ENCODE peak calls at places on chromosomes 7 and 10, in five cellular contexts. One of them, this sample, is unnamed.

GRCh38 chr10:8418631-8419030 is 364.1 kb downstream of the GATA3 start:
- DNase-seq in fibroblast of pulmonary artery: peak
- DNase-seq in lower lobe of right lung: no peak
- DNase-seq in cardiac muscle cell: no peak
- DNase-seq in heart right ventricle: no peak
- DNase-seq in this sample: no peak

GRCh38 chr10:25522946-25523608 is 348.3 kb downstream of the GPR158 start:
- DNase-seq in fibroblast of pulmonary artery: peak
- DNase-seq in cardiac muscle cell: peak
- DNase-seq in heart right ventricle: no peak
- DNase-seq in lower lobe of right lung: no peak
- DNase-seq in this sample: no peak

GRCh38 chr10:19788075-19788686 is 28.1 kb upstream of the PLXDC2 start:
- DNase-seq in fibroblast of pulmonary artery: peak
- DNase-seq in cardiac muscle cell: peak
- DNase-seq in lower lobe of right lung: no peak
- DNase-seq in heart right ventricle: no peak
- DNase-seq in this sample: peak

GRCh38 chr10:70513848-70514309 is 35.3 kb downstream of the PALD1 start:
- DNase-seq in lower lobe of right lung: no peak
- DNase-seq in fibroblast of pulmonary artery: no peak
- DNase-seq in cardiac muscle cell: no peak
- DNase-seq in heart right ventricle: no peak
- DNase-seq in this sample: no peak

GRCh38 chr10:132685921-132686680 is 99.8 kb downstream of the NKX6-2 start:
- DNase-seq in cardiac muscle cell: no peak
- DNase-seq in heart right ventricle: no peak
- DNase-seq in fibroblast of pulmonary artery: no peak
- DNase-seq in lower lobe of right lung: peak
- DNase-seq in this sample: no peak

GRCh38 chr10:124741281-124741921 is 2.8 kb downstream of the FAM53B start:
- DNase-seq in cardiac muscle cell: peak
- DNase-seq in lower lobe of right lung: peak
- DNase-seq in fibroblast of pulmonary artery: peak
- DNase-seq in heart right ventricle: peak
- DNase-seq in this sample: peak

GRCh38 chr10:5293691-5294550 is 70.8 kb upstream of the UCN3 start:
- DNase-seq in lower lobe of right lung: peak
- DNase-seq in cardiac muscle cell: peak
- DNase-seq in fibroblast of pulmonary artery: peak
- DNase-seq in heart right ventricle: peak
- DNase-seq in this sample: no peak

GRCh38 chr7:49174396-49174795 is 250.0 kb downstream of the CDC14C start:
- DNase-seq in heart right ventricle: no peak
- DNase-seq in fibroblast of pulmonary artery: no peak
- DNase-seq in lower lobe of right lung: no peak
- DNase-seq in cardiac muscle cell: no peak
- DNase-seq in this sample: no peak

GRCh38 chr10:454860-455259 is 234.6 kb downstream of the DIP2C start:
- DNase-seq in lower lobe of right lung: no peak
- DNase-seq in fibroblast of pulmonary artery: peak
- DNase-seq in heart right ventricle: no peak
- DNase-seq in cardiac muscle cell: no peak
- DNase-seq in this sample: peak

GRCh38 chr7:111339006-111339405 is 223.3 kb downstream of the IMMP2L start:
- DNase-seq in lower lobe of right lung: no peak
- DNase-seq in fibroblast of pulmonary artery: no peak
- DNase-seq in cardiac muscle cell: no peak
- DNase-seq in heart right ventricle: no peak
- DNase-seq in this sample: no peak

GRCh38 chr7:56078196-56078595 is 14.1 kb downstream of the SUMF2 start:
- DNase-seq in fibroblast of pulmonary artery: no peak
- DNase-seq in lower lobe of right lung: no peak
- DNase-seq in cardiac muscle cell: no peak
- DNase-seq in heart right ventricle: no peak
- DNase-seq in this sample: no peak

GRCh38 chr7:38934536-38934935 is 25.5 kb upstream of the VPS41 start:
- DNase-seq in lower lobe of right lung: no peak
- DNase-seq in heart right ventricle: no peak
- DNase-seq in cardiac muscle cell: no peak
- DNase-seq in fibroblast of pulmonary artery: no peak
- DNase-seq in this sample: no peak

GRCh38 chr7:138954545-138955475 is 26.4 kb downstream of the KIAA1549 start:
- DNase-seq in fibroblast of pulmonary artery: no peak
- DNase-seq in lower lobe of right lung: no peak
- DNase-seq in cardiac muscle cell: no peak
- DNase-seq in heart right ventricle: no peak
- DNase-seq in this sample: no peak

GRCh38 chr10:133257489-133258065 is 19.1 kb downstream of the ADAM8 start:
- DNase-seq in lower lobe of right lung: peak
- DNase-seq in cardiac muscle cell: peak
- DNase-seq in fibroblast of pulmonary artery: peak
- DNase-seq in heart right ventricle: peak
- DNase-seq in this sample: no peak

GRCh38 chr10:44463511-44464121 is 78.7 kb upstream of the CXCL12 start:
- DNase-seq in fibroblast of pulmonary artery: peak
- DNase-seq in lower lobe of right lung: no peak
- DNase-seq in cardiac muscle cell: no peak
- DNase-seq in heart right ventricle: no peak
- DNase-seq in this sample: no peak

GRCh38 chr10:21524526-21525366 is 736 bp downstream of the SKIDA1 start:
- DNase-seq in cardiac muscle cell: peak
- DNase-seq in fibroblast of pulmonary artery: peak
- DNase-seq in heart right ventricle: no peak
- DNase-seq in lower lobe of right lung: peak
- DNase-seq in this sample: no peak

GRCh38 chr10:51109821-51110533 is 35.7 kb downstream of the PRKG1 start:
- DNase-seq in lower lobe of right lung: no peak
- DNase-seq in fibroblast of pulmonary artery: peak
- DNase-seq in cardiac muscle cell: no peak
- DNase-seq in heart right ventricle: no peak
- DNase-seq in this sample: no peak

GRCh38 chr7:17983238-17984088 is 43.2 kb upstream of the SNX13 start:
- DNase-seq in heart right ventricle: no peak
- DNase-seq in fibroblast of pulmonary artery: no peak
- DNase-seq in cardiac muscle cell: no peak
- DNase-seq in lower lobe of right lung: no peak
- DNase-seq in this sample: no peak
- TF ChIP-seq CTCF in heart right ventricle: no peak
- TF ChIP-seq CTCF in fibroblast of pulmonary artery: no peak
- TF ChIP-seq CTCF in cardiac muscle cell: no peak
- TF ChIP-seq CTCF in lower lobe of right lung: no peak
- TF ChIP-seq CTCF in this sample: no peak

GRCh38 chr7:151125835-151126481 is 39.7 kb downstream of the AGAP3 start:
- DNase-seq in fibroblast of pulmonary artery: no peak
- DNase-seq in cardiac muscle cell: peak
- DNase-seq in lower lobe of right lung: peak
- DNase-seq in heart right ventricle: no peak
- DNase-seq in this sample: no peak
- H3K4me3 ChIP-seq in fibroblast of pulmonary artery: no peak
- H3K4me3 ChIP-seq in cardiac muscle cell: peak
- H3K4me3 ChIP-seq in lower lobe of right lung: peak
- H3K4me3 ChIP-seq in heart right ventricle: peak
- H3K4me3 ChIP-seq in this sample: no peak

GRCh38 chr10:131073469-131074060 is 238.0 kb downstream of the TCERG1L start:
- DNase-seq in lower lobe of right lung: no peak
- DNase-seq in cardiac muscle cell: no peak
- DNase-seq in fibroblast of pulmonary artery: no peak
- DNase-seq in heart right ventricle: no peak
- DNase-seq in this sample: no peak

GRCh38 chr10:131074682-131075081 is 236.8 kb downstream of the TCERG1L start:
- DNase-seq in fibroblast of pulmonary artery: no peak
- DNase-seq in heart right ventricle: no peak
- DNase-seq in lower lobe of right lung: no peak
- DNase-seq in cardiac muscle cell: no peak
- DNase-seq in this sample: no peak

GRCh38 chr10:131077031-131077430 is 234.5 kb downstream of the TCERG1L start:
- DNase-seq in fibroblast of pulmonary artery: no peak
- DNase-seq in heart right ventricle: no peak
- DNase-seq in lower lobe of right lung: no peak
- DNase-seq in cardiac muscle cell: no peak
- DNase-seq in this sample: no peak

GRCh38 chr10:131076341-131076740 is 235.2 kb downstream of the TCERG1L start:
- DNase-seq in fibroblast of pulmonary artery: no peak
- DNase-seq in heart right ventricle: no peak
- DNase-seq in lower lobe of right lung: no peak
- DNase-seq in cardiac muscle cell: no peak
- DNase-seq in this sample: no peak

DNA sequence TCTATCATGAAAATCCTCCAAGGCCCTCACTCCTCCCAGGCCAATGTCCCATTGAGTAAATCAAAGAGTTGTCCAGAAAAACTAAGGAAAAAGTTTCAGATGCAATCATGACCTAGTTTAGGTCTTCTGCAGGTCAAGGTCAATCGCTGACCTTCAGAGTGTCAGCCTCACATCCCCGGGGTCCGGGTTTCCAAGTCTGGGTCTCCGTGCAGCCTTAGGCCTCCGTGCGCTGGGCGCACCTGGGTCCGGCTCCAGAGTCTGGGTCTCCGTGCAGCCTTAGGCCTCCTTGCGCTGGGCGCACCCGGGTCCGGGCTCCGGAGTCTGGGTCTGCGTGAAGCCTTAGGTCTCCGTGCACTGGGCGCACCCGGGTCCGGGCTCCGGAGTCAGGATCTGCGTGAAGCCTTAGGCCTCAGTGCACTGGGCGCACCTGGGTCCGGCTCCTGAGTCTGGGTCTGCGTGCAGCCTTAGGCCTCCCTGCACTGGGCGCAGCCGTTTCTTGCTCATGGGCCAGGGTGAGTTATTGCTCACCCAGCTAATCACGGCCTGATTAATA is 236.2 kb downstream of the TCERG1L start:
- DNase-seq in cardiac muscle cell: no peak
- DNase-seq in heart right ventricle: no peak
- DNase-seq in lower lobe of right lung: no peak
- DNase-seq in fibroblast of pulmonary artery: no peak
- DNase-seq in this sample: no peak
- TF ChIP-seq CTCF in cardiac muscle cell: no peak
- TF ChIP-seq CTCF in heart right ventricle: no peak
- TF ChIP-seq CTCF in lower lobe of right lung: no peak
- TF ChIP-seq CTCF in fibroblast of pulmonary artery: no peak
- TF ChIP-seq CTCF in this sample: no peak

GRCh38 chr7:41630741-41631140 is 72.1 kb downstream of the INHBA start:
- DNase-seq in lower lobe of right lung: no peak
- DNase-seq in heart right ventricle: no peak
- DNase-seq in cardiac muscle cell: no peak
- DNase-seq in fibroblast of pulmonary artery: no peak
- DNase-seq in this sample: no peak

GRCh38 chr7:41629711-41630111 is 73.2 kb downstream of the INHBA start:
- DNase-seq in cardiac muscle cell: no peak
- DNase-seq in fibroblast of pulmonary artery: peak
- DNase-seq in lower lobe of right lung: no peak
- DNase-seq in heart right ventricle: no peak
- DNase-seq in this sample: peak

GRCh38 chr7:41628926-41629325 is 74.0 kb downstream of the INHBA start:
- DNase-seq in lower lobe of right lung: no peak
- DNase-seq in heart right ventricle: no peak
- DNase-seq in cardiac muscle cell: peak
- DNase-seq in fibroblast of pulmonary artery: peak
- DNase-seq in this sample: no peak

GRCh38 chr7:41624818-41625217 is 78.1 kb downstream of the INHBA start:
- DNase-seq in fibroblast of pulmonary artery: peak
- DNase-seq in cardiac muscle cell: no peak
- DNase-seq in heart right ventricle: no peak
- DNase-seq in lower lobe of right lung: no peak
- DNase-seq in this sample: peak

GRCh38 chr7:41627921-41628320 is 75.0 kb downstream of the INHBA start:
- DNase-seq in lower lobe of right lung: no peak
- DNase-seq in cardiac muscle cell: no peak
- DNase-seq in fibroblast of pulmonary artery: no peak
- DNase-seq in heart right ventricle: no peak
- DNase-seq in this sample: no peak
- H3K4me3 ChIP-seq in lower lobe of right lung: no peak
- H3K4me3 ChIP-seq in cardiac muscle cell: no peak
- H3K4me3 ChIP-seq in fibroblast of pulmonary artery: no peak
- H3K4me3 ChIP-seq in heart right ventricle: no peak
- H3K4me3 ChIP-seq in this sample: no peak

DNA sequence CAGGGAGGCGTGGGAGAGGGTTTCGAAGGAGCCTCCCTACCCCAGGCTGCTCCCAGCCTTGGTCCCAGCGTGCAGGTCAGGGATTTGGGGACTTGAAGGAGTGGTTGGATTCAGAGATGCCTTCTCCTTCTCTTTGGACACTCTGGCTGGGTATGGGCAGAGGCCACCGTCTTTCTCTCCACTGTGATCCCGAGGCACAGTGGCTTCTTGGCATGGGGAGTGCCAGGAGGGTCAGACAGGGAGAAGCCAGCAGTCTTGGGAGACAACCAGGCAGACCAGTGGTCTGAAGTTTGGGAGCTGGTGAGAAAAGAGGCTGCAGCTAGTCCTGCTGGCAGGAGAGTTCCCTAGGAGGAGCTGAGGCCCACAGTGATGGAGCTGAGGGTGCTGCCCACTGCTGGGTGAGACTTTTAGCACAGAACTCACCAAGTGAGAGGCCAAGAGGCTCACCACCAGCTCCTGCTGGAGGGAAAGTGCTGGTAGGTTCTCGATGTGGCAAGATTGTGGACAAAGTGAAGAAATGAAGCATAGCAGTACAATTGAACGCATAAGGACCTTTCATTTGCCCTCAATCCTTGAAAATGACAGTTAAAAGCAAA is 35.2 kb upstream of the WDFY4 start:
- DNase-seq in fibroblast of pulmonary artery: no peak
- DNase-seq in cardiac muscle cell: no peak
- DNase-seq in lower lobe of right lung: no peak
- DNase-seq in heart right ventricle: no peak
- DNase-seq in this sample: no peak
- TF ChIP-seq CTCF in fibroblast of pulmonary artery: peak
- TF ChIP-seq CTCF in cardiac muscle cell: no peak
- TF ChIP-seq CTCF in lower lobe of right lung: no peak
- TF ChIP-seq CTCF in heart right ventricle: peak
- TF ChIP-seq CTCF in this sample: no peak